ENCODE peak calls at places on chromosomes 13 and 19, in eight cellular contexts. X is HTR-8/SVneo; T is smooth muscle cell of the brain vasculature; Q is cardiac fibroblast; G is M059J; M is epithelial cell of prostate; V is NCI-H2171; R is stimulated activated CD8-positive, alpha-beta memory T cell treated with anti-CD3 and anti-CD28 coated beads, Interleukin-7, amount 100 ng/mL, for 24 hours. J is an unnamed sample.

GRCh38 chr19:1447944-1448343 is 2.0 kb upstream of the APC2 start:
- DNase-seq in X (no peak), T (no peak), Q (no peak), G (no peak), M (no peak), V (no peak), R (no peak), J (no peak)

GRCh38 chr19:39498262-39499081 is at the start of gene DLL3:
- DNase-seq in X (no peak), T (no peak), Q (no peak), G (no peak), M (no peak), V (peak), R (no peak), J (no peak)

GRCh38 chr19:46482645-46483044 is 11.3 kb upstream of the PNMA8A start:
- DNase-seq in X (no peak), T (no peak), Q (peak), G (no peak), M (no peak), V (no peak), R (no peak), J (no peak)

GRCh38 chr13:38386421-38386820 is 36.8 kb downstream of the UFM1 start:
- DNase-seq in X (no peak), T (no peak), Q (peak), G (no peak), M (peak), V (no peak), R (no peak), J (no peak)

GRCh38 chr19:51807111-51807701 is 12.2 kb downstream of the FPR3 start:
- DNase-seq in X (no peak), T (no peak), Q (peak), G (peak), M (no peak), V (no peak), R (no peak), J (no peak)

GRCh38 chr19:28168557-28168956 is 1044.4 kb downstream of the UQCRFS1 start:
- DNase-seq in X (no peak), T (peak), Q (no peak), G (no peak), M (no peak), V (no peak), R (no peak), J (no peak)

GRCh38 chr19:50943074-50943828 is 9.6 kb downstream of the KLK5 start:
- DNase-seq in X (no peak), T (no peak), Q (no peak), G (no peak), M (no peak), V (no peak), R (no peak), J (no peak)

GRCh38 chr19:18194554-18195238 is 1.7 kb downstream of the MPV17L2 start:
- DNase-seq in X (no peak), T (no peak), Q (no peak), G (no peak), M (no peak), V (no peak), R (no peak), J (no peak)

GRCh38 chr13:29578300-29579048 is 17.0 kb downstream of the SLC7A1 start:
- DNase-seq in X (no peak), T (no peak), Q (no peak), G (no peak), M (no peak), V (no peak), R (no peak), J (no peak)

GRCh38 chr13:61410266-61410665 is 5.4 kb downstream of the PCDH20 start:
- DNase-seq in X (no peak), T (no peak), Q (no peak), G (no peak), M (no peak), V (no peak), R (no peak), J (no peak)

GRCh38 chr13:35266412-35266811 is 210.1 kb downstream of the MAB21L1 start:
- DNase-seq in X (no peak), T (no peak), Q (no peak), G (no peak), M (no peak), V (no peak), R (no peak), J (no peak)

GRCh38 chr13:77650409-77650808 is 47.1 kb upstream of the SLAIN1 start:
- DNase-seq in X (no peak), T (no peak), Q (no peak), G (no peak), M (no peak), V (no peak), R (no peak), J (no peak)

GRCh38 chr13:63351533-63351932 is 1935.9 kb upstream of the PCDH20 start:
- DNase-seq in X (no peak), T (no peak), Q (no peak), G (no peak), M (no peak), V (no peak), R (no peak), J (no peak)

GRCh38 chr13:28493740-28494536 is 990 bp downstream of the FLT1 start:
- DNase-seq in X (no peak), T (no peak), Q (peak), G (no peak), M (no peak), V (no peak), R (no peak), J (no peak)

GRCh38 chr19:1725100-1726064 is 27.9 kb upstream of the ONECUT3 start:
- DNase-seq in X (peak), T (no peak), Q (peak), G (peak), M (no peak), V (peak), R (peak), J (peak)

GRCh38 chr13:87324558-87324957 is 346.6 kb upstream of the SLITRK5 start:
- DNase-seq in X (no peak), T (no peak), Q (no peak), G (no peak), M (no peak), V (no peak), R (no peak), J (no peak)

GRCh38 chr13:23825179-23825578 is 64.0 kb downstream of the MIPEP start:
- DNase-seq in X (no peak), T (no peak), Q (no peak), G (no peak), M (no peak), V (no peak), R (no peak), J (no peak)

J was measured in H54.